ENCODE peak calls at places on chromosomes 1 and 21, in six cellular contexts. M is globus pallidus; G is NCI-H2029; V is HTR-8/SVneo; C is KG1; L is Jurkat, Clone E6-1. J is an unnamed sample.

GRCh38 chr1:108962681-108963051 is 618 bp downstream of the CLCC1 start:
- DNase-seq in V (no peak), M (no peak), L (no peak), G (no peak), C (no peak), J (no peak)

GRCh38 chr1:13816016-13816760 is 116.2 kb downstream of the PRDM2 start:
- DNase-seq in V (no peak), G (no peak), C (no peak), M (no peak), L (no peak), J (no peak)

GRCh38 chr1:170445096-170445495 is 86.9 kb upstream of the GORAB start:
- DNase-seq in L (no peak), V (no peak), M (no peak), G (no peak), C (no peak), J (no peak)

GRCh38 chr1:226821719-226822085 is 48.7 kb upstream of the PSEN2 start:
- DNase-seq in L (no peak), V (no peak), G (no peak), M (no peak), C (no peak), J (no peak)

GRCh38 chr1:206550446-206550845 is 43.1 kb downstream of the RASSF5 start:
- DNase-seq in C (no peak), M (no peak), G (peak), L (no peak), V (no peak), J (no peak)

GRCh38 chr1:77018386-77019156 is 151.3 kb downstream of the ST6GALNAC5 start:
- DNase-seq in G (no peak), V (no peak), C (no peak), M (no peak), L (no peak), J (no peak)

GRCh38 chr1:154819628-154820590 is 50.2 kb downstream of the KCNN3 start:
- DNase-seq in V (no peak), M (no peak), L (no peak), C (no peak), G (no peak), J (peak)

GRCh38 chr21:45991606-45992301 is 10.2 kb downstream of the COL6A1 start:
- DNase-seq in G (no peak), L (no peak), V (no peak), C (no peak), M (no peak), J (peak)

GRCh38 chr21:44869860-44870747 is 3.4 kb downstream of the PTTG1IP start:
- DNase-seq in G (no peak), C (no peak), V (peak), L (peak), M (no peak), J (no peak)

GRCh38 chr1:228140724-228141081 is 624 bp downstream of the GUK1 start:
- DNase-seq in C (no peak), M (no peak), V (no peak), G (no peak), L (no peak), J (no peak)

GRCh38 chr1:226181996-226182714 is 4.4 kb downstream of the ACBD3 start:
- DNase-seq in C (no peak), G (no peak), L (no peak), M (peak), V (peak), J (peak)

GRCh38 chr21:36491191-36491916 is 11.4 kb upstream of the CLDN14 start:
- DNase-seq in V (no peak), M (no peak), G (no peak), C (no peak), L (no peak), J (no peak)

GRCh38 chr1:117534995-117535467 is 70.8 kb upstream of the TENT5C start:
- DNase-seq in L (peak), G (peak), C (peak), M (peak), V (no peak), J (peak)

GRCh38 chr1:236065509-236066005 is 667 bp upstream of the NID1 start:
- DNase-seq in M (no peak), G (no peak), V (no peak), C (no peak), L (no peak), J (no peak)

GRCh38 chr1:181496759-181497158 is 13.4 kb downstream of the CACNA1E start:
- DNase-seq in M (no peak), L (no peak), C (no peak), V (no peak), G (no peak), J (no peak)

GRCh38 chr1:61244114-61244513 is 161.8 kb downstream of the NFIA start:
- DNase-seq in L (no peak), V (no peak), C (no peak), G (peak), M (no peak), J (no peak)